ENCODE peak calls at places on chromosomes 3 and 15, in five cellular contexts. One of them, this sample, is unnamed.

GRCh38 chr3:185402561-185402960 is 39.6 kb downstream of the MAP3K13 start:
- DNase-seq in 8988T: no peak
- DNase-seq in GM04504: no peak
- DNase-seq in amniotic stem cell: no peak
- DNase-seq in GOT3: no peak
- DNase-seq in this sample: no peak

GRCh38 chr3:196517142-196517808 is 2.1 kb upstream of the SMCO1 start:
- DNase-seq in 8988T: no peak
- DNase-seq in GM04504: no peak
- DNase-seq in amniotic stem cell: no peak
- DNase-seq in GOT3: no peak
- DNase-seq in this sample: no peak

GRCh38 chr15:90866800-90867199 is 1.6 kb upstream of the FURIN start:
- DNase-seq in 8988T: no peak
- DNase-seq in GM04504: no peak
- DNase-seq in amniotic stem cell: no peak
- DNase-seq in GOT3: no peak
- DNase-seq in this sample: no peak

GRCh38 chr3:138046955-138047354 is 37.0 kb downstream of the CLDN18 start:
- DNase-seq in 8988T: no peak
- DNase-seq in GM04504: no peak
- DNase-seq in amniotic stem cell: no peak
- DNase-seq in GOT3: no peak
- DNase-seq in this sample: no peak

GRCh38 chr3:169668957-169669681 is 5.6 kb upstream of the MECOM start:
- DNase-seq in 8988T: peak; percentile 95
- DNase-seq in GM04504: no peak
- DNase-seq in amniotic stem cell: peak; percentile 62
- DNase-seq in GOT3: peak; percentile 36
- DNase-seq in this sample: no peak

GRCh38 chr3:171055336-171056178 is 29.0 kb upstream of the SLC2A2 start:
- DNase-seq in 8988T: no peak
- DNase-seq in GM04504: no peak
- DNase-seq in amniotic stem cell: no peak
- DNase-seq in GOT3: no peak
- DNase-seq in this sample: no peak

GRCh38 chr3:47825590-47825989 is 22.7 kb downstream of the DHX30 start:
- DNase-seq in 8988T: no peak
- DNase-seq in GM04504: no peak
- DNase-seq in amniotic stem cell: no peak
- DNase-seq in GOT3: no peak
- DNase-seq in this sample: no peak

GRCh38 chr15:77430213-77430612 is 9.5 kb downstream of the HMG20A start:
- DNase-seq in 8988T: no peak
- DNase-seq in GM04504: no peak
- DNase-seq in amniotic stem cell: no peak
- DNase-seq in GOT3: no peak
- DNase-seq in this sample: no peak

GRCh38 chr3:133868758-133869429 is 26.8 kb downstream of the RAB6B start:
- DNase-seq in 8988T: no peak
- DNase-seq in GM04504: no peak
- DNase-seq in amniotic stem cell: no peak
- DNase-seq in GOT3: no peak
- DNase-seq in this sample: no peak

GRCh38 chr15:96732704-96733103 is 402.2 kb downstream of the NR2F2 start:
- DNase-seq in 8988T: no peak
- DNase-seq in GM04504: no peak
- DNase-seq in amniotic stem cell: no peak
- DNase-seq in GOT3: no peak
- DNase-seq in this sample: no peak

This sample was measured in cerebellar nuclear complex.